ENCODE peak calls at places on chromosomes 2 and 18, in ten cellular contexts. One of them, this sample, is unnamed.

GRCh38 chr2:74206180-74206688 is 7.8 kb downstream of the MTHFD2 start:
- DNase-seq in heart right ventricle: no peak
- DNase-seq in transverse colon: peak; percentile 69
- DNase-seq in left ventricle myocardium inferior: no peak
- DNase-seq in spleen: peak; percentile 83
- DNase-seq in body of pancreas: no peak
- DNase-seq in Peyer's patch: peak; percentile 74
- DNase-seq in mesenchymal stem cell: peak; percentile 81
- DNase-seq in right cardiac atrium: no peak
- DNase-seq in HAP-1: no peak
- DNase-seq in this sample: no peak

GRCh38 chr2:23601301-23601965 is 216.5 kb downstream of the KLHL29 start:
- DNase-seq in heart right ventricle: no peak
- DNase-seq in spleen: peak; percentile 52
- DNase-seq in transverse colon: no peak
- DNase-seq in Peyer's patch: no peak
- DNase-seq in mesenchymal stem cell: peak; percentile 18
- DNase-seq in left ventricle myocardium inferior: no peak
- DNase-seq in body of pancreas: no peak
- DNase-seq in HAP-1: no peak
- DNase-seq in right cardiac atrium: no peak
- DNase-seq in this sample: no peak

GRCh38 chr2:218867900-218868299 is 8.3 kb downstream of the WNT6 start:
- DNase-seq in spleen: no peak
- DNase-seq in left ventricle myocardium inferior: no peak
- DNase-seq in heart right ventricle: no peak
- DNase-seq in body of pancreas: no peak
- DNase-seq in right cardiac atrium: no peak
- DNase-seq in Peyer's patch: no peak
- DNase-seq in transverse colon: no peak
- DNase-seq in mesenchymal stem cell: no peak
- DNase-seq in HAP-1: no peak
- DNase-seq in this sample: no peak

GRCh38 chr2:232239956-232240681 is 138.4 kb upstream of the ALPP start:
- DNase-seq in left ventricle myocardium inferior: no peak
- DNase-seq in spleen: no peak
- DNase-seq in right cardiac atrium: no peak
- DNase-seq in body of pancreas: no peak
- DNase-seq in mesenchymal stem cell: no peak
- DNase-seq in HAP-1: no peak
- DNase-seq in Peyer's patch: no peak
- DNase-seq in heart right ventricle: no peak
- DNase-seq in transverse colon: no peak
- DNase-seq in this sample: no peak

GRCh38 chr18:6370886-6371635 is 43.6 kb downstream of the L3MBTL4 start:
- DNase-seq in Peyer's patch: no peak
- DNase-seq in transverse colon: peak; percentile 26
- DNase-seq in body of pancreas: peak; percentile 80
- DNase-seq in left ventricle myocardium inferior: no peak
- DNase-seq in spleen: no peak
- DNase-seq in heart right ventricle: no peak
- DNase-seq in right cardiac atrium: peak; percentile 50
- DNase-seq in HAP-1: no peak
- DNase-seq in mesenchymal stem cell: no peak
- DNase-seq in this sample: peak; percentile 56

GRCh38 chr2:236670235-236670620 is 100.6 kb downstream of the ACKR3 start:
- DNase-seq in mesenchymal stem cell: no peak
- DNase-seq in transverse colon: no peak
- DNase-seq in heart right ventricle: no peak
- DNase-seq in left ventricle myocardium inferior: no peak
- DNase-seq in spleen: peak; percentile 58
- DNase-seq in body of pancreas: no peak
- DNase-seq in Peyer's patch: peak; percentile 33
- DNase-seq in HAP-1: no peak
- DNase-seq in right cardiac atrium: no peak
- DNase-seq in this sample: peak; percentile 11

GRCh38 chr2:144026679-144027078 is 493.2 kb downstream of the ZEB2 start:
- DNase-seq in spleen: no peak
- DNase-seq in left ventricle myocardium inferior: no peak
- DNase-seq in right cardiac atrium: no peak
- DNase-seq in HAP-1: no peak
- DNase-seq in Peyer's patch: no peak
- DNase-seq in heart right ventricle: no peak
- DNase-seq in mesenchymal stem cell: no peak
- DNase-seq in body of pancreas: no peak
- DNase-seq in transverse colon: no peak
- DNase-seq in this sample: no peak

GRCh38 chr2:127546797-127547196 is 11.3 kb downstream of the MYO7B start:
- DNase-seq in left ventricle myocardium inferior: no peak
- DNase-seq in body of pancreas: no peak
- DNase-seq in HAP-1: no peak
- DNase-seq in spleen: no peak
- DNase-seq in right cardiac atrium: no peak
- DNase-seq in transverse colon: no peak
- DNase-seq in mesenchymal stem cell: no peak
- DNase-seq in Peyer's patch: peak; percentile 7
- DNase-seq in heart right ventricle: no peak
- DNase-seq in this sample: no peak

GRCh38 chr18:48053881-48054586 is 123.6 kb upstream of the SMAD2 start:
- DNase-seq in right cardiac atrium: no peak
- DNase-seq in left ventricle myocardium inferior: no peak
- DNase-seq in spleen: peak; percentile 58
- DNase-seq in heart right ventricle: no peak
- DNase-seq in Peyer's patch: peak; percentile 65
- DNase-seq in transverse colon: peak; percentile 52
- DNase-seq in body of pancreas: no peak
- DNase-seq in mesenchymal stem cell: no peak
- DNase-seq in HAP-1: no peak
- DNase-seq in this sample: no peak

GRCh38 chr2:232875256-232876070 is 5.4 kb downstream of the SNORC start:
- DNase-seq in spleen: no peak
- DNase-seq in right cardiac atrium: no peak
- DNase-seq in mesenchymal stem cell: no peak
- DNase-seq in Peyer's patch: peak; percentile 44
- DNase-seq in heart right ventricle: no peak
- DNase-seq in transverse colon: peak; percentile 45
- DNase-seq in body of pancreas: no peak
- DNase-seq in left ventricle myocardium inferior: no peak
- DNase-seq in HAP-1: no peak
- DNase-seq in this sample: no peak

GRCh38 chr2:215498411-215498810 is 62.5 kb upstream of the FN1 start:
- DNase-seq in transverse colon: no peak
- DNase-seq in right cardiac atrium: no peak
- DNase-seq in Peyer's patch: no peak
- DNase-seq in spleen: no peak
- DNase-seq in heart right ventricle: no peak
- DNase-seq in body of pancreas: no peak
- DNase-seq in left ventricle myocardium inferior: no peak
- DNase-seq in HAP-1: no peak
- DNase-seq in mesenchymal stem cell: no peak
- DNase-seq in this sample: no peak

GRCh38 chr2:78541451-78542267 is 483.8 kb upstream of the REG3G start:
- DNase-seq in body of pancreas: no peak
- DNase-seq in left ventricle myocardium inferior: no peak
- DNase-seq in transverse colon: no peak
- DNase-seq in HAP-1: no peak
- DNase-seq in heart right ventricle: no peak
- DNase-seq in mesenchymal stem cell: no peak
- DNase-seq in Peyer's patch: no peak
- DNase-seq in right cardiac atrium: peak; percentile 18
- DNase-seq in spleen: no peak
- DNase-seq in this sample: no peak

GRCh38 chr2:20172273-20173052 is 52.5 kb downstream of the SDC1 start:
- DNase-seq in right cardiac atrium: peak; percentile 61
- DNase-seq in transverse colon: no peak
- DNase-seq in heart right ventricle: no peak
- DNase-seq in body of pancreas: no peak
- DNase-seq in spleen: peak; percentile 61
- DNase-seq in Peyer's patch: peak; percentile 25
- DNase-seq in left ventricle myocardium inferior: no peak
- DNase-seq in mesenchymal stem cell: no peak
- DNase-seq in HAP-1: no peak
- DNase-seq in this sample: peak; percentile 60

GRCh38 chr2:160408205-160408561 is 85.4 kb downstream of the RBMS1 start:
- DNase-seq in Peyer's patch: no peak
- DNase-seq in mesenchymal stem cell: no peak
- DNase-seq in spleen: no peak
- DNase-seq in transverse colon: no peak
- DNase-seq in right cardiac atrium: no peak
- DNase-seq in left ventricle myocardium inferior: no peak
- DNase-seq in body of pancreas: no peak
- DNase-seq in HAP-1: no peak
- DNase-seq in heart right ventricle: no peak
- DNase-seq in this sample: no peak

GRCh38 chr2:160407393-160408204 is 86.0 kb downstream of the RBMS1 start:
- DNase-seq in body of pancreas: peak; percentile 47
- DNase-seq in heart right ventricle: peak; percentile 57
- DNase-seq in right cardiac atrium: peak; percentile 88
- DNase-seq in spleen: peak; percentile 95
- DNase-seq in transverse colon: peak; percentile 46
- DNase-seq in mesenchymal stem cell: peak; percentile 62
- DNase-seq in left ventricle myocardium inferior: peak; percentile 66
- DNase-seq in HAP-1: peak; percentile 30
- DNase-seq in Peyer's patch: peak; percentile 72
- DNase-seq in this sample: peak; percentile 54

GRCh38 chr2:160405077-160405865 is 88.3 kb downstream of the RBMS1 start:
- DNase-seq in transverse colon: no peak
- DNase-seq in Peyer's patch: no peak
- DNase-seq in mesenchymal stem cell: no peak
- DNase-seq in HAP-1: peak; percentile 89
- DNase-seq in body of pancreas: no peak
- DNase-seq in left ventricle myocardium inferior: no peak
- DNase-seq in heart right ventricle: no peak
- DNase-seq in right cardiac atrium: no peak
- DNase-seq in spleen: no peak
- DNase-seq in this sample: no peak

GRCh38 chr2:160408575-160409291 is 84.9 kb downstream of the RBMS1 start:
- DNase-seq in body of pancreas: no peak
- DNase-seq in Peyer's patch: no peak
- DNase-seq in right cardiac atrium: peak; percentile 70
- DNase-seq in mesenchymal stem cell: peak; percentile 67
- DNase-seq in HAP-1: no peak
- DNase-seq in transverse colon: no peak
- DNase-seq in heart right ventricle: no peak
- DNase-seq in spleen: peak; percentile 76
- DNase-seq in left ventricle myocardium inferior: no peak
- DNase-seq in this sample: no peak

DNA sequence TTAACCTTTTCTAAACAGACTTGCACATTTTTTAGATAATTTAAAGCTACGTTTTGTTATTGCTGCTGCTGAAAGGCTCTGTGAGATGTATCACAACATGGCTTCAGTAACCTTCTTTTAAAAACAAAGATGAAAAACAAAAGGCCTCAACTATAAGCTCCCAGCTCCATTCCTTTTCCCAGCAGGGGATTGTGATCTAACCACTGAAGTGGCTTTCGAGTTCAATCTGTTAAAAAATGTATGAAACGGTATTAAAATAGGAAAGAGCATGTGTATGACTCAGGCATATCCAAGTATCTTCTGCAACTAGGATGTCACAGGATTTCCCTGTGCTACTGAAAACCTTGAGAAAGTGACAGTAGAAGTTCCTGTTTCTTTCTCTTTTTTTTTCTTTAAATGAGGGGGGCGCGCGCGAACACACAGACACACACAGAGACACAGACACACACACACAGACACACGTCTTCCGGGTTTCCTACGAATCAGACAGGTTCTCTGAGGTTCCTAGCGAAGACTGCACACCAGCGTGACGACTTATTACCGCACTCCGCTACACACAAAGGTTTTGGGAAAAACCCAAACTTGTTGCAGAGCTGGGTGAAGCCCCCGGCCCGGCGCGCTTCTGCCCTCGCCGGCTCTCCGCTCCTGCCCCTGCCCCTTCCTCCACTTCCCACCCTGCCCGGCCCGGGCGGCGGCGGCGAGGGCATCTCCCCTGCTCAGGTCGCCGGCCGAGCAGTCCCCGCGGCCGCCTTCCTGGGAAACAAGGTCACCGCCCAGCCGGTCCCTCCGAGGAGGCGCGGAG is 86.8 kb downstream of the RBMS1 start:
- DNase-seq in heart right ventricle: peak; percentile 65
- DNase-seq in transverse colon: peak; percentile 58
- DNase-seq in Peyer's patch: peak; percentile 92
- DNase-seq in mesenchymal stem cell: peak; percentile 89
- DNase-seq in HAP-1: peak; percentile 44
- DNase-seq in right cardiac atrium: peak; percentile 83
- DNase-seq in spleen: peak; percentile 94
- DNase-seq in left ventricle myocardium inferior: peak; percentile 48
- DNase-seq in body of pancreas: peak; percentile 37
- DNase-seq in this sample: peak; percentile 56
- H3K9me3 ChIP-seq in heart right ventricle: no peaks in the 10 kb centered on the region
- H3K9me3 ChIP-seq in transverse colon: no peaks in the 10 kb centered on the region
- H3K9me3 ChIP-seq in Peyer's patch: no peaks in the 10 kb centered on the region
- H3K9me3 ChIP-seq in mesenchymal stem cell: no peaks in the 10 kb centered on the region
- H3K9me3 ChIP-seq in HAP-1: no peaks in the 10 kb centered on the region
- H3K9me3 ChIP-seq in right cardiac atrium: no peaks in the 10 kb centered on the region
- H3K9me3 ChIP-seq in spleen: no peaks in the 10 kb centered on the region
- H3K9me3 ChIP-seq in left ventricle myocardium inferior: no peaks in the 10 kb centered on the region
- H3K9me3 ChIP-seq in body of pancreas: no peaks in the 10 kb centered on the region
- H3K9me3 ChIP-seq in this sample: no peaks in the 10 kb centered on the region

GRCh38 chr18:79952996-79953559 is 1.6 kb upstream of the SLC66A2 start:
- DNase-seq in left ventricle myocardium inferior: no peak
- DNase-seq in transverse colon: peak; percentile 65
- DNase-seq in body of pancreas: no peak
- DNase-seq in heart right ventricle: no peak
- DNase-seq in spleen: peak; percentile 79
- DNase-seq in mesenchymal stem cell: peak; percentile 18
- DNase-seq in right cardiac atrium: no peak
- DNase-seq in Peyer's patch: peak; percentile 50
- DNase-seq in HAP-1: no peak
- DNase-seq in this sample: no peak
- H3K4me3 ChIP-seq in left ventricle myocardium inferior: no peak overlapping the region
- H3K4me3 ChIP-seq in transverse colon: no peak overlapping the region
- H3K4me3 ChIP-seq in body of pancreas: no peak overlapping the region
- H3K4me3 ChIP-seq in heart right ventricle: no peak overlapping the region
- H3K4me3 ChIP-seq in spleen: no peak overlapping the region
- H3K4me3 ChIP-seq in mesenchymal stem cell: no peak overlapping the region
- H3K4me3 ChIP-seq in right cardiac atrium: no peak overlapping the region
- H3K4me3 ChIP-seq in Peyer's patch: no peak overlapping the region
- H3K4me3 ChIP-seq in HAP-1: no peak overlapping the region
- H3K4me3 ChIP-seq in this sample: no peak overlapping the region

GRCh38 chr2:217332866-217333265 is 473.0 kb upstream of the TNP1 start:
- DNase-seq in body of pancreas: no peak
- DNase-seq in mesenchymal stem cell: no peak
- DNase-seq in left ventricle myocardium inferior: no peak
- DNase-seq in transverse colon: no peak
- DNase-seq in right cardiac atrium: no peak
- DNase-seq in HAP-1: peak; percentile 41
- DNase-seq in spleen: no peak
- DNase-seq in Peyer's patch: no peak
- DNase-seq in heart right ventricle: no peak
- DNase-seq in this sample: no peak
- H3K9me3 ChIP-seq in body of pancreas: no peaks in the 10 kb centered on the region
- H3K9me3 ChIP-seq in mesenchymal stem cell: no peaks in the 10 kb centered on the region
- H3K9me3 ChIP-seq in left ventricle myocardium inferior: no peaks in the 10 kb centered on the region
- H3K9me3 ChIP-seq in transverse colon: no peaks in the 10 kb centered on the region
- H3K9me3 ChIP-seq in right cardiac atrium: no peaks in the 10 kb centered on the region
- H3K9me3 ChIP-seq in HAP-1: no peaks in the 10 kb centered on the region
- H3K9me3 ChIP-seq in spleen: no peaks in the 10 kb centered on the region
- H3K9me3 ChIP-seq in Peyer's patch: no peaks in the 10 kb centered on the region
- H3K9me3 ChIP-seq in heart right ventricle: no peaks in the 10 kb centered on the region
- H3K9me3 ChIP-seq in this sample: peaks cover 3% of the 10 kb centered on the region

GRCh38 chr2:70551156-70551555 is 2.5 kb downstream of the TGFA start:
- DNase-seq in mesenchymal stem cell: no peak
- DNase-seq in left ventricle myocardium inferior: no peak
- DNase-seq in body of pancreas: no peak
- DNase-seq in Peyer's patch: no peak
- DNase-seq in HAP-1: no peak
- DNase-seq in heart right ventricle: no peak
- DNase-seq in right cardiac atrium: no peak
- DNase-seq in spleen: no peak
- DNase-seq in transverse colon: no peak
- DNase-seq in this sample: no peak
- H3K4me3 ChIP-seq in mesenchymal stem cell: no peak overlapping the region
- H3K4me3 ChIP-seq in left ventricle myocardium inferior: no peak overlapping the region
- H3K4me3 ChIP-seq in body of pancreas: no peak overlapping the region
- H3K4me3 ChIP-seq in Peyer's patch: no peak overlapping the region
- H3K4me3 ChIP-seq in HAP-1: no peak overlapping the region
- H3K4me3 ChIP-seq in heart right ventricle: no peak overlapping the region
- H3K4me3 ChIP-seq in right cardiac atrium: no peak overlapping the region
- H3K4me3 ChIP-seq in spleen: no peak overlapping the region
- H3K4me3 ChIP-seq in transverse colon: no peak overlapping the region
- H3K4me3 ChIP-seq in this sample: no peak overlapping the region

This sample was measured in lung.